ENCODE peak calls at places on chromosomes 11 and 22, in four cellular contexts. T is AG04449, M is choroid plexus epithelial cell, V is IMR-90. J is an unnamed sample.

GRCh38 chr11:1529774-1530173 is 42.3 kb downstream of the DUSP8 start:
- DNase-seq in T (no peak), M (no peak), V (no peak), J (no peak)

GRCh38 chr11:110909331-110909730 is 197.1 kb upstream of the ARHGAP20 start:
- DNase-seq in T (no peak), M (no peak), V (no peak), J (no peak)

GRCh38 chr11:57539342-57539741 is 1.9 kb downstream of the SMTNL1 start:
- DNase-seq in T (no peak), M (no peak), V (no peak), J (no peak)

GRCh38 chr22:31162015-31162765 is 2.2 kb downstream of the RNF185 start:
- DNase-seq in T (no peak), M (peak), V (no peak), J (no peak)

GRCh38 chr11:1831338-1832180 is 3.2 kb upstream of the SYT8 start:
- DNase-seq in T (no peak), M (no peak), V (no peak), J (no peak)

GRCh38 chr11:18319914-18320313 is 2.0 kb downstream of the HPS5 start:
- DNase-seq in T (no peak), M (no peak), V (no peak), J (no peak)

GRCh38 chr11:32374261-32374711 is 61.1 kb downstream of the WT1 start:
- DNase-seq in T (no peak), M (peak), V (peak), J (no peak)

GRCh38 chr11:12395333-12395732 is 18.0 kb downstream of the PARVA start:
- DNase-seq in T (no peak), M (no peak), V (no peak), J (no peak)

GRCh38 chr22:35561796-35562526 is 21.3 kb downstream of the RASD2 start:
- DNase-seq in T (no peak), M (peak), V (peak), J (no peak)

GRCh38 chr11:109106201-109106906 is 315.6 kb upstream of the C11orf87 start:
- DNase-seq in T (no peak), M (no peak), V (no peak), J (no peak)

GRCh38 chr11:78961186-78961782 is 386.6 kb upstream of the NARS2 start:
- DNase-seq in T (no peak), M (peak), V (peak), J (no peak)

GRCh38 chr11:67504950-67505561 is at the start of gene PITPNM1:
- DNase-seq in T (no peak), M (peak), V (peak), J (no peak)

GRCh38 chr22:41184679-41185078 is 20.4 kb upstream of the L3MBTL2 start:
- DNase-seq in T (no peak), M (no peak), V (no peak), J (no peak)

GRCh38 chr11:102430158-102430836 is 22.3 kb downstream of the TMEM123 start:
- DNase-seq in T (no peak), M (peak), V (peak), J (no peak)

GRCh38 chr11:42237701-42238235 is 778.3 kb upstream of the LRRC4C start:
- DNase-seq in T (peak), M (peak), V (no peak), J (no peak)

GRCh38 chr11:65114538-65115171 is 2.8 kb downstream of the ZNHIT2 start:
- DNase-seq in T (no peak), M (no peak), V (no peak), J (no peak)

GRCh38 chr22:17563936-17564391 is 666 bp downstream of the SLC25A18 start:
- DNase-seq in T (no peak), M (peak), V (peak), J (no peak)

GRCh38 chr11:556857-557256 is 3.7 kb downstream of the LMNTD2 start:
- DNase-seq in T (no peak), M (no peak), V (no peak), J (no peak)

GRCh38 chr22:44128961-44129613 is 51.6 kb upstream of the PARVG start:
- DNase-seq in T (no peak), M (no peak), V (no peak), J (no peak)

GRCh38 chr11:2687782-2688191 is 12.0 kb downstream of the KCNQ1OT1 start:
- DNase-seq in T (no peak), M (no peak), V (no peak), J (no peak)

GRCh38 chr11:12864316-12865156 is 144.6 kb upstream of the RASSF10 start:
- DNase-seq in T (peak), M (peak), V (peak), J (peak)

GRCh38 chr11:69982675-69983570 is 95.2 kb upstream of the ANO1 start:
- DNase-seq in T (no peak), M (no peak), V (no peak), J (no peak)

GRCh38 chr11:113240790-113241189 is 73.6 kb upstream of the TTC12 start:
- DNase-seq in T (no peak), M (no peak), V (no peak), J (no peak)

GRCh38 chr22:49101225-49101624 is 726.4 kb downstream of the BRD1 start:
- DNase-seq in T (no peak), M (no peak), V (no peak), J (no peak)

GRCh38 chr11:61602775-61603569 is 22.1 kb upstream of the SYT7 start:
- DNase-seq in T (peak), M (peak), V (peak), J (peak)

GRCh38 chr11:15912825-15913224 is 443.5 kb downstream of the SOX6 start:
- DNase-seq in T (no peak), M (no peak), V (no peak), J (no peak)

GRCh38 chr22:39242809-39243442 is 1.9 kb downstream of the PDGFB start:
- DNase-seq in T (no peak), M (no peak), V (no peak), J (no peak)

GRCh38 chr22:24106385-24107381 is 74.6 kb upstream of the SUSD2 start:
- DNase-seq in T (no peak), M (peak), V (no peak), J (no peak)

GRCh38 chr22:41222846-41223507 is 17.8 kb downstream of the CHADL start:
- DNase-seq in T (no peak), M (no peak), V (no peak), J (no peak)

GRCh38 chr22:44580756-44581435 is 82.9 kb upstream of the RTL6 start:
- DNase-seq in T (no peak), M (no peak), V (no peak), J (no peak)

GRCh38 chr22:23245045-23245798 is 64.9 kb downstream of the BCR start:
- DNase-seq in T (no peak), M (peak), V (peak), J (no peak)

GRCh38 chr11:69466039-69466438 is 15.4 kb upstream of the LINC01488 start:
- DNase-seq in T (no peak), M (no peak), V (no peak), J (no peak)

GRCh38 chr11:47620836-47621378 is 21.5 kb downstream of the MTCH2 start:
- DNase-seq in T (no peak), M (no peak), V (no peak), J (no peak)

GRCh38 chr11:68216171-68216938 is 3.3 kb upstream of the KMT5B start:
- DNase-seq in T (no peak), M (no peak), V (no peak), J (no peak)

GRCh38 chr11:18081551-18081950 is 24.3 kb downstream of the SAAL1 start:
- DNase-seq in T (no peak), M (no peak), V (no peak), J (no peak)

GRCh38 chr11:92826136-92826535 is 143.3 kb upstream of the MTNR1B start:
- DNase-seq in T (peak), M (peak), V (peak), J (no peak)

GRCh38 chr22:27800250-27801131 is 1.1 kb downstream of the MN1 start:
- DNase-seq in T (no peak), M (peak), V (no peak), J (no peak)

GRCh38 chr11:2898366-2899079 is 12.9 kb upstream of the CDKN1C start:
- DNase-seq in T (peak), M (peak), V (peak), J (peak)

GRCh38 chr11:66646875-66647274 is 8.4 kb downstream of the RBM4 start:
- DNase-seq in T (no peak), M (no peak), V (no peak), J (no peak)

GRCh38 chr11:18698341-18699268 is at the start of gene TMEM86A:
- DNase-seq in T (no peak), M (peak), V (peak), J (no peak)

GRCh38 chr22:19721486-19722172 is 1.7 kb upstream of the GP1BB start:
- DNase-seq in T (no peak), M (no peak), V (no peak), J (no peak)

GRCh38 chr22:19720999-19721485 is 2.3 kb upstream of the GP1BB start:
- DNase-seq in T (no peak), M (no peak), V (no peak), J (no peak)

GRCh38 chr22:19722175-19722914 is 994 bp upstream of the GP1BB start:
- DNase-seq in T (no peak), M (no peak), V (no peak), J (no peak)

GRCh38 chr22:19723990-19724827 is 870 bp downstream of the GP1BB start:
- DNase-seq in T (no peak), M (peak), V (peak), J (no peak)

GRCh38 chr22:19722915-19723164 is 499 bp upstream of the GP1BB start:
- DNase-seq in T (no peak), M (no peak), V (no peak), J (no peak)
- H3K4me3 ChIP-seq in T (no peak), M (no peak), V (no peak), J (no peak)

GRCh38 chr22:19723165-19723989 is at the start of gene GP1BB:
- DNase-seq in T (no peak), M (peak), V (no peak), J (no peak)
- TF ChIP-seq CTCF in T (no peak), M (no peak), V (no peak), J (no peak)

GRCh38 chr11:86314636-86315035 is 12.6 kb downstream of the HIKESHI start:
- DNase-seq in T (no peak), M (no peak), V (no peak), J (no peak)
- H3K4me3 ChIP-seq in T (no peak), M (no peak), V (no peak), J (no peak)

GRCh38 chr11:14636119-14636518 is 7.5 kb upstream of the PDE3B start:
- DNase-seq in T (no peak), M (no peak), V (no peak), J (no peak)

GRCh38 chr11:14634813-14635212 is 8.8 kb upstream of the PDE3B start:
- DNase-seq in T (no peak), M (no peak), V (no peak), J (no peak)

GRCh38 chr11:14638561-14638960 is 5.0 kb upstream of the PDE3B start:
- DNase-seq in T (no peak), M (no peak), V (no peak), J (no peak)

GRCh38 chr11:14635559-14635958 is 8.0 kb upstream of the PDE3B start:
- DNase-seq in T (no peak), M (no peak), V (no peak), J (no peak)

GRCh38 chr11:14637868-14638409 is 5.7 kb upstream of the PDE3B start:
- DNase-seq in T (no peak), M (no peak), V (no peak), J (no peak)
- TF ChIP-seq CTCF in T (no peak), M (no peak), V (no peak), J (no peak)

GRCh38 chr22:37638351-37639069 is 959 bp upstream of the SH3BP1 start:
- DNase-seq in T (no peak), M (no peak), V (no peak), J (no peak)

GRCh38 chr22:37640591-37641250 is 1.3 kb downstream of the SH3BP1 start:
- DNase-seq in T (no peak), M (no peak), V (no peak), J (no peak)

GRCh38 chr22:37641251-37641949 is 1.9 kb downstream of the SH3BP1 start:
- DNase-seq in T (no peak), M (no peak), V (no peak), J (no peak)

GRCh38 chr22:37639070-37639760 is at the start of gene SH3BP1:
- DNase-seq in T (no peak), M (peak), V (no peak), J (no peak)

GRCh38 chr22:37639771-37640590 is 512 bp downstream of the SH3BP1 start:
- DNase-seq in T (no peak), M (no peak), V (no peak), J (no peak)
- H3K4me3 ChIP-seq in T (peak), M (peak), V (peak), J (peak)

DNA sequence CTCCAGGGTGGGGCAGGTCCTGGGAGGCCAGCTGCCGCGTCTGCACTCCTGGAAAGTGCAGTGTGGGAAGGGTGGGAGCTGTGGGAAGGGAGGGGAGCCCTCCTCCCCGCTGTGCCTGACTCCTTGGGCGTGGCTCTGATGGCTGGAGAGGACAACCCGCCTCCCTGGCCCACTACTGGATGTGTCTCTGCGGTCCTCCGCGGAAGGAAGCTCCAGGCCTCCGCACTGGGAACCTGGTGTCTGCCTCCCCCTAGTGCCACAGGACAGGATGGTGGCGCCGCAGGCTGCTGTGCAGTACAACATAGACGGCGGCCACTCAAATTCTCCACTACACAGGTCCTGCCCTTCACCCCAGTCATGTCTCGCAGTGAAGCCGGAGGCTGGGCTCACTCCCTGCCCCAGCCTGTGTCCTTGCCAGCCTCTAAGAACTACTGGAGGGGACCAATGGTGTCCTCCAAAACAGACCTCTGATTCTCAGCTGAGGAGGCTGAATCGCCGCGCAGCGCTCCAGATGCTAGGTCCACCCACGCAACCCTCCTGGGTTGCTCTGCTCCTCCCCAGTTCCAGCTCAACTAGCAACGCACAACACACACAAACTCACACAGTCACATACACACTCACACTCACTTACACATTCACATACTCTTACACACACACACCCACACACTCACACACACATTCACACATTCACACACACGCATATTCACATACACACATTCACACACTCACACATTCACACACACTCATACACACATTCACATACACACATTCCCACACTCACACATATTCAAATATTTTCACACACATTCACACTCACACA is 12.4 kb upstream of the DSCAML1 start:
- DNase-seq in T (no peak), M (peak), V (peak), J (no peak)
- TF ChIP-seq CTCF in T (peak), M (peak), V (peak), J (peak)

GRCh38 chr11:128587415-128587814 is at the start of gene ETS1:
- DNase-seq in T (no peak), M (no peak), V (no peak), J (no peak)

GRCh38 chr11:128588086-128588485 is 728 bp upstream of the ETS1 start:
- DNase-seq in T (no peak), M (no peak), V (peak), J (no peak)

GRCh38 chr11:128584253-128584652 is 3.1 kb downstream of the ETS1 start:
- DNase-seq in T (no peak), M (no peak), V (no peak), J (no peak)

GRCh38 chr11:128585498-128586238 is 1.7 kb downstream of the ETS1 start:
- DNase-seq in T (no peak), M (no peak), V (no peak), J (no peak)

GRCh38 chr11:128586689-128587088 is 669 bp downstream of the ETS1 start:
- DNase-seq in T (no peak), M (no peak), V (no peak), J (no peak)
- H3K4me3 ChIP-seq in T (no peak), M (no peak), V (no peak), J (no peak)